ENCODE peak calls at places on chromosome 2, in ten cellular contexts. B is hepatic stellate cell; P is left lobe of liver; T is activated CD4-positive, alpha-beta T cell treated with anti-CD3 and anti-CD28 coated beads, Interleukin-2, amount 50 U/mL, for 1 hour; I is activated T-cell treated with anti-CD3 and anti-CD28 coated beads for 1 hour; Z is pancreas; G is GM06990; X is putamen; E is NCI-H1694 treated with DMSO at 0.1 percent for 48 hours; M is stimulated activated CD8-positive, alpha-beta memory T cell treated with anti-CD3 and anti-CD28 coated beads, Interleukin-7, amount 100 ng/mL, for 24 hours. D is an unnamed sample.

GRCh38 chr2:158182681-158183350 is 81.1 kb downstream of the UPP2 start:
- DNase-seq in B (no peak), P (no peak), T (no peak), I (no peak), Z (no peak), G (no peak), X (no peak), E (no peak), M (no peak), D (no peak)

GRCh38 chr2:64222942-64223511 is 78.8 kb upstream of the PELI1 start:
- DNase-seq in B (no peak), P (no peak), T (no peak), I (no peak), Z (no peak), G (no peak), X (no peak), E (no peak), M (no peak), D (no peak)

GRCh38 chr2:203580846-203581245 is 45.7 kb upstream of the RAPH1 start:
- DNase-seq in B (no peak), P (no peak), T (no peak), I (no peak), Z (no peak), G (no peak), X (peak; percentile 52), E (no peak), M (no peak), D (no peak)

GRCh38 chr2:126749537-126749936 is 93.6 kb downstream of the GYPC start:
- DNase-seq in B (no peak), P (peak; percentile 11), T (no peak), I (no peak), Z (no peak), G (no peak), X (no peak), E (no peak), M (no peak), D (peak; percentile 11)

GRCh38 chr2:190603374-190603773 is 45.5 kb upstream of the NAB1 start:
- DNase-seq in B (no peak), P (no peak), T (no peak), I (no peak), Z (no peak), G (no peak), X (peak; percentile 90), E (no peak), M (no peak), D (no peak)

GRCh38 chr2:15941970-15942710 is 1.8 kb downstream of the MYCN start:
- DNase-seq in B (no peak), P (no peak), T (no peak), I (no peak), Z (peak; percentile 75), G (peak; percentile 15), X (peak; percentile 16), E (no peak), M (no peak), D (peak; percentile 38)

GRCh38 chr2:186181625-186182024 is 304.4 kb upstream of the ZC3H15 start:
- DNase-seq in B (no peak), P (no peak), T (no peak), I (no peak), Z (no peak), G (no peak), X (no peak), E (no peak), M (no peak), D (no peak)

GRCh38 chr2:113716291-113716690 is 40.2 kb downstream of the SLC35F5 start:
- DNase-seq in B (peak; percentile 30), P (no peak), T (no peak), I (no peak), Z (no peak), G (no peak), X (no peak), E (no peak), M (no peak), D (no peak)

GRCh38 chr2:241775223-241776177 is 1.1 kb upstream of the GAL3ST2 start:
- DNase-seq in B (no peak), P (no peak), T (no peak), I (no peak), Z (no peak), G (no peak), X (no peak), E (no peak), M (no peak), D (no peak)

GRCh38 chr2:46007412-46007811 is 289.8 kb upstream of the EPAS1 start:
- DNase-seq in B (no peak), P (no peak), T (no peak), I (no peak), Z (no peak), G (no peak), X (no peak), E (no peak), M (no peak), D (no peak)

GRCh38 chr2:73070651-73071451 is 661 bp downstream of the SFXN5 start:
- DNase-seq in B (peak; percentile 100), P (peak; percentile 99), T (peak; percentile 92), I (peak; percentile 93), Z (peak; percentile 99), G (peak; percentile 96), X (peak; percentile 97), E (peak; percentile 87), M (peak; percentile 96), D (peak; percentile 97)

D was measured in Caco-2.